ENCODE peak calls at places on chromosome 4, in ten cellular contexts. N is cardiac muscle cell, L is Peyer's patch, T is adrenal gland, E is foreskin fibroblast, A is occipital lobe, S is WTC11, P is Daoy, M is activated T-helper 1 cell treated with Interleukin-2 at 50 U/mL for 16 hours, H is fibroblast of lung. X is an unnamed sample.

GRCh38 chr4:132240094-132240493 is 909.0 kb upstream of the PCDH10 start:
- DNase-seq in N (no peak), L (no peak), T (no peak), E (no peak), A (no peak), S (no peak), P (no peak), M (no peak), H (no peak), X (no peak)

GRCh38 chr4:119623025-119623424 is 5.6 kb downstream of the PDE5A start:
- DNase-seq in N (peak; percentile 5), L (no peak), T (no peak), E (no peak), A (no peak), S (no peak), P (peak; percentile 2), M (no peak), H (no peak), X (no peak)

GRCh38 chr4:40003986-40004385 is 26.3 kb upstream of the PDS5A start:
- DNase-seq in N (no peak), L (no peak), T (no peak), E (peak; percentile 72), A (no peak), S (no peak), P (no peak), M (no peak), H (peak; percentile 51), X (no peak)

GRCh38 chr4:27472364-27472763 is 611.7 kb downstream of the STIM2 start:
- DNase-seq in N (no peak), L (no peak), T (no peak), E (no peak), A (no peak), S (no peak), P (no peak), M (no peak), H (no peak), X (no peak)

GRCh38 chr4:115927382-115927781 is 814.0 kb upstream of the NDST4 start:
- DNase-seq in N (no peak), L (no peak), T (no peak), E (no peak), A (no peak), S (no peak), P (no peak), M (no peak), H (no peak), X (no peak)

GRCh38 chr4:99062120-99062519 is 26.5 kb downstream of the ADH5 start:
- DNase-seq in N (no peak), L (no peak), T (no peak), E (peak; percentile 15), A (no peak), S (no peak), P (no peak), M (no peak), H (no peak), X (peak; percentile 49)

GRCh38 chr4:985123-985830 is 1.6 kb upstream of the IDUA start:
- DNase-seq in N (peak; percentile 53), L (peak; percentile 84), T (peak; percentile 72), E (no peak), A (no peak), S (peak; percentile 84), P (no peak), M (peak; percentile 43), H (peak; percentile 23), X (peak; percentile 87)

GRCh38 chr4:174320501-174321199 is 36.9 kb downstream of the CEP44 start:
- DNase-seq in N (no peak), L (no peak), T (no peak), E (no peak), A (no peak), S (no peak), P (no peak), M (no peak), H (peak; percentile 47), X (no peak)

GRCh38 chr4:125750827-125751466 is 436.2 kb downstream of the FAT4 start:
- DNase-seq in N (peak; percentile 85), L (no peak), T (no peak), E (peak; percentile 67), A (no peak), S (no peak), P (peak; percentile 3), M (no peak), H (peak; percentile 69), X (no peak)